ENCODE peak calls at places on chromosomes 1 and 21, in ten cellular contexts. O is brain microvascular endothelial cell, N is caudate nucleus, U is nephron progenitor cell, A is iPS-NIHi11, T is Panc1, W is endothelial cell of umbilical vein, M is T follicular helper cell, Q is A549, L is Daoy. I is an unnamed sample.

GRCh38 chr1:117573386-117574040 is 32.3 kb upstream of the TENT5C start:
- DNase-seq in O (peak), N (no peak), U (no peak), A (no peak), T (no peak), W (no peak), M (no peak), Q (no peak), L (peak), I (no peak)

GRCh38 chr1:203796223-203796747 is 862 bp downstream of the ZBED6 start:
- DNase-seq in O (peak), N (no peak), U (no peak), A (no peak), T (no peak), W (peak), M (no peak), Q (no peak), L (peak), I (no peak)

GRCh38 chr1:180931529-180931928 is 18.8 kb downstream of the KIAA1614 start:
- DNase-seq in O (no peak), N (no peak), U (no peak), A (no peak), T (no peak), W (no peak), M (no peak), Q (no peak), L (no peak), I (no peak)

GRCh38 chr1:42913426-42914091 is 45.1 kb downstream of the SLC2A1 start:
- DNase-seq in O (peak), N (no peak), U (peak), A (peak), T (peak), W (peak), M (peak), Q (peak), L (peak), I (peak)

GRCh38 chr1:26744075-26744958 is 43.4 kb upstream of the PIGV start:
- DNase-seq in O (peak), N (peak), U (no peak), A (peak), T (peak), W (peak), M (peak), Q (no peak), L (peak), I (peak)

GRCh38 chr1:3237570-3237969 is 168.6 kb downstream of the PRDM16 start:
- DNase-seq in O (no peak), N (no peak), U (no peak), A (no peak), T (no peak), W (no peak), M (no peak), Q (no peak), L (no peak), I (no peak)

GRCh38 chr1:53454019-53454418 is 5.2 kb upstream of the DMRTB1 start:
- DNase-seq in O (no peak), N (no peak), U (no peak), A (no peak), T (no peak), W (no peak), M (no peak), Q (no peak), L (no peak), I (no peak)

GRCh38 chr1:31705080-31705866 is 1.5 kb upstream of the COL16A1 start:
- DNase-seq in O (peak), N (peak), U (peak), A (peak), T (no peak), W (no peak), M (peak), Q (peak), L (peak), I (no peak)

GRCh38 chr21:42316891-42317290 is 1.7 kb upstream of the TFF3 start:
- DNase-seq in O (no peak), N (no peak), U (no peak), A (no peak), T (no peak), W (no peak), M (no peak), Q (no peak), L (no peak), I (no peak)

GRCh38 chr1:43286115-43286514 is 734 bp upstream of the C1orf210 start:
- DNase-seq in O (no peak), N (no peak), U (no peak), A (no peak), T (no peak), W (no peak), M (no peak), Q (no peak), L (no peak), I (no peak)

GRCh38 chr1:2187619-2188018 is 7.0 kb downstream of the FAAP20 start:
- DNase-seq in O (no peak), N (no peak), U (no peak), A (no peak), T (no peak), W (no peak), M (no peak), Q (no peak), L (no peak), I (no peak)

GRCh38 chr21:45985471-45986315 is 4.1 kb downstream of the COL6A1 start:
- DNase-seq in O (no peak), N (no peak), U (no peak), A (no peak), T (no peak), W (no peak), M (no peak), Q (no peak), L (no peak), I (no peak)

GRCh38 chr1:99573431-99574217 is 72.3 kb upstream of the PALMD start:
- DNase-seq in O (no peak), N (no peak), U (no peak), A (no peak), T (no peak), W (no peak), M (no peak), Q (no peak), L (no peak), I (no peak)

GRCh38 chr1:236099622-236100021 is 34.7 kb upstream of the NID1 start:
- DNase-seq in O (no peak), N (no peak), U (no peak), A (no peak), T (no peak), W (no peak), M (no peak), Q (no peak), L (no peak), I (no peak)

GRCh38 chr1:184028854-184029623 is 8.5 kb downstream of the COLGALT2 start:
- DNase-seq in O (no peak), N (no peak), U (no peak), A (no peak), T (no peak), W (no peak), M (no peak), Q (no peak), L (peak), I (no peak)

GRCh38 chr21:42309753-42310213 is 5.4 kb downstream of the TFF3 start:
- DNase-seq in O (peak), N (peak), U (peak), A (peak), T (peak), W (peak), M (peak), Q (peak), L (peak), I (peak)

GRCh38 chr21:29523646-29524045 is 224.9 kb downstream of the BACH1 start:
- DNase-seq in O (no peak), N (no peak), U (no peak), A (no peak), T (no peak), W (no peak), M (no peak), Q (no peak), L (no peak), I (no peak)

GRCh38 chr21:31908106-31909031 is 35.5 kb downstream of the HUNK start:
- DNase-seq in O (no peak), N (no peak), U (no peak), A (peak), T (no peak), W (no peak), M (no peak), Q (no peak), L (no peak), I (no peak)

GRCh38 chr1:194710671-194711070 is 1524.3 kb upstream of the B3GALT2 start:
- DNase-seq in O (no peak), N (no peak), U (no peak), A (no peak), T (no peak), W (no peak), M (no peak), Q (no peak), L (no peak), I (no peak)

GRCh38 chr1:11777653-11778322 is 15.8 kb downstream of the C1orf167 start:
- DNase-seq in O (no peak), N (no peak), U (no peak), A (no peak), T (no peak), W (no peak), M (no peak), Q (no peak), L (no peak), I (no peak)

GRCh38 chr1:194419721-194420120 is 1233.3 kb upstream of the B3GALT2 start:
- DNase-seq in O (no peak), N (no peak), U (no peak), A (no peak), T (no peak), W (no peak), M (no peak), Q (no peak), L (no peak), I (no peak)

GRCh38 chr1:198560093-198560638 is 19.7 kb upstream of the ATP6V1G3 start:
- DNase-seq in O (no peak), N (no peak), U (no peak), A (no peak), T (no peak), W (peak), M (no peak), Q (no peak), L (peak), I (no peak)

GRCh38 chr1:3468236-3469103 is 14.0 kb downstream of the ARHGEF16 start:
- DNase-seq in O (no peak), N (no peak), U (peak), A (no peak), T (no peak), W (no peak), M (no peak), Q (no peak), L (peak), I (no peak)

GRCh38 chr1:224433671-224434446 is 738 bp downstream of the WDR26 start:
- DNase-seq in O (peak), N (no peak), U (peak), A (peak), T (no peak), W (peak), M (peak), Q (peak), L (peak), I (no peak)

GRCh38 chr1:32743380-32744062 is 41.0 kb upstream of the SYNC start:
- DNase-seq in O (no peak), N (no peak), U (no peak), A (no peak), T (no peak), W (peak), M (no peak), Q (no peak), L (peak), I (no peak)

GRCh38 chr1:43319288-43319687 is 18.3 kb upstream of the MPL start:
- DNase-seq in O (no peak), N (no peak), U (no peak), A (no peak), T (no peak), W (no peak), M (no peak), Q (no peak), L (no peak), I (no peak)

GRCh38 chr1:160400646-160401486 is 502 bp downstream of the VANGL2 start:
- DNase-seq in O (no peak), N (no peak), U (peak), A (peak), T (no peak), W (no peak), M (no peak), Q (no peak), L (no peak), I (no peak)